ENCODE peak calls at places on chromosomes 12 and 14, in seven cellular contexts. One of them, this sample, is unnamed.

GRCh38 chr12:65821336-65821735 is 2.9 kb upstream of the HMGA2 start:
- DNase-seq in spleen: no peak
- DNase-seq in colonic mucosa: no peak
- DNase-seq in IMR-90: peak
- DNase-seq in GM12878: no peak
- DNase-seq in lower lobe of right lung: no peak
- DNase-seq in dorsolateral prefrontal cortex: no peak
- DNase-seq in this sample: no peak

GRCh38 chr14:55583942-55584468 is 4.0 kb downstream of the KTN1 start:
- DNase-seq in spleen: no peak
- DNase-seq in colonic mucosa: no peak
- DNase-seq in IMR-90: peak
- DNase-seq in GM12878: no peak
- DNase-seq in lower lobe of right lung: no peak
- DNase-seq in dorsolateral prefrontal cortex: no peak
- DNase-seq in this sample: no peak

GRCh38 chr12:112796067-112796466 is 4.5 kb downstream of the RPH3A start:
- DNase-seq in spleen: no peak
- DNase-seq in colonic mucosa: no peak
- DNase-seq in IMR-90: no peak
- DNase-seq in GM12878: no peak
- DNase-seq in lower lobe of right lung: no peak
- DNase-seq in dorsolateral prefrontal cortex: no peak
- DNase-seq in this sample: no peak

GRCh38 chr14:63717704-63718103 is 10.2 kb downstream of the SGPP1 start:
- DNase-seq in spleen: no peak
- DNase-seq in colonic mucosa: no peak
- DNase-seq in IMR-90: peak
- DNase-seq in GM12878: no peak
- DNase-seq in lower lobe of right lung: no peak
- DNase-seq in dorsolateral prefrontal cortex: no peak
- DNase-seq in this sample: peak

GRCh38 chr12:24742378-24742777 is 206.5 kb downstream of the BCAT1 start:
- DNase-seq in spleen: peak
- DNase-seq in colonic mucosa: peak
- DNase-seq in IMR-90: no peak
- DNase-seq in GM12878: peak
- DNase-seq in lower lobe of right lung: no peak
- DNase-seq in dorsolateral prefrontal cortex: no peak
- DNase-seq in this sample: no peak

GRCh38 chr12:105321125-105321524 is 9.4 kb upstream of the C12orf75 start:
- DNase-seq in spleen: no peak
- DNase-seq in colonic mucosa: no peak
- DNase-seq in IMR-90: no peak
- DNase-seq in GM12878: no peak
- DNase-seq in lower lobe of right lung: no peak
- DNase-seq in dorsolateral prefrontal cortex: no peak
- DNase-seq in this sample: no peak

GRCh38 chr12:101229841-101230241 is 19.8 kb upstream of the SLC5A8 start:
- DNase-seq in spleen: no peak
- DNase-seq in colonic mucosa: no peak
- DNase-seq in IMR-90: no peak
- DNase-seq in GM12878: no peak
- DNase-seq in lower lobe of right lung: peak
- DNase-seq in dorsolateral prefrontal cortex: no peak
- DNase-seq in this sample: no peak

GRCh38 chr12:117850048-117850447 is 118.7 kb downstream of the KSR2 start:
- DNase-seq in spleen: no peak
- DNase-seq in colonic mucosa: peak
- DNase-seq in IMR-90: peak
- DNase-seq in GM12878: no peak
- DNase-seq in lower lobe of right lung: no peak
- DNase-seq in dorsolateral prefrontal cortex: no peak
- DNase-seq in this sample: peak

GRCh38 chr14:80456200-80456599 is 244.9 kb upstream of the DIO2 start:
- DNase-seq in spleen: no peak
- DNase-seq in colonic mucosa: no peak
- DNase-seq in IMR-90: peak
- DNase-seq in GM12878: no peak
- DNase-seq in lower lobe of right lung: no peak
- DNase-seq in dorsolateral prefrontal cortex: no peak
- DNase-seq in this sample: peak

GRCh38 chr12:5498806-5499205 is 66.9 kb downstream of the NTF3 start:
- DNase-seq in spleen: no peak
- DNase-seq in colonic mucosa: no peak
- DNase-seq in IMR-90: no peak
- DNase-seq in GM12878: no peak
- DNase-seq in lower lobe of right lung: no peak
- DNase-seq in dorsolateral prefrontal cortex: no peak
- DNase-seq in this sample: no peak

GRCh38 chr12:12070674-12071661 is at the start of gene BCL2L14:
- DNase-seq in spleen: no peak
- DNase-seq in colonic mucosa: peak
- DNase-seq in IMR-90: no peak
- DNase-seq in GM12878: peak
- DNase-seq in lower lobe of right lung: no peak
- DNase-seq in dorsolateral prefrontal cortex: no peak
- DNase-seq in this sample: no peak

GRCh38 chr14:86999076-86999475 is 993.9 kb downstream of the GALC start:
- DNase-seq in spleen: no peak
- DNase-seq in colonic mucosa: no peak
- DNase-seq in IMR-90: peak
- DNase-seq in GM12878: no peak
- DNase-seq in lower lobe of right lung: no peak
- DNase-seq in dorsolateral prefrontal cortex: no peak
- DNase-seq in this sample: no peak

GRCh38 chr14:80988742-80989429 is 33.5 kb downstream of the TSHR start:
- DNase-seq in spleen: no peak
- DNase-seq in colonic mucosa: no peak
- DNase-seq in IMR-90: peak
- DNase-seq in GM12878: no peak
- DNase-seq in lower lobe of right lung: no peak
- DNase-seq in dorsolateral prefrontal cortex: no peak
- DNase-seq in this sample: no peak

GRCh38 chr12:98420403-98420800 is 95.0 kb upstream of the TMPO start:
- DNase-seq in spleen: no peak
- DNase-seq in colonic mucosa: no peak
- DNase-seq in IMR-90: no peak
- DNase-seq in GM12878: no peak
- DNase-seq in lower lobe of right lung: no peak
- DNase-seq in dorsolateral prefrontal cortex: no peak
- DNase-seq in this sample: no peak

GRCh38 chr12:126891789-126892188 is 1375.2 kb upstream of the TMEM132C start:
- DNase-seq in spleen: no peak
- DNase-seq in colonic mucosa: no peak
- DNase-seq in IMR-90: no peak
- DNase-seq in GM12878: no peak
- DNase-seq in lower lobe of right lung: no peak
- DNase-seq in dorsolateral prefrontal cortex: no peak
- DNase-seq in this sample: no peak

GRCh38 chr14:106224694-106224971 is 698.2 kb downstream of the TMEM121 start:
- DNase-seq in spleen: no peak
- DNase-seq in colonic mucosa: no peak
- DNase-seq in IMR-90: no peak
- DNase-seq in GM12878: no peak
- DNase-seq in lower lobe of right lung: no peak
- DNase-seq in dorsolateral prefrontal cortex: no peak
- DNase-seq in this sample: no peak

GRCh38 chr14:74918380-74918779 is 4.7 kb downstream of the RPS6KL1 start:
- DNase-seq in spleen: no peak
- DNase-seq in colonic mucosa: no peak
- DNase-seq in IMR-90: no peak
- DNase-seq in GM12878: no peak
- DNase-seq in lower lobe of right lung: no peak
- DNase-seq in dorsolateral prefrontal cortex: no peak
- DNase-seq in this sample: no peak

GRCh38 chr14:54591461-54592245 is 24.7 kb downstream of the SAMD4A start:
- DNase-seq in spleen: no peak
- DNase-seq in colonic mucosa: no peak
- DNase-seq in IMR-90: no peak
- DNase-seq in GM12878: no peak
- DNase-seq in lower lobe of right lung: no peak
- DNase-seq in dorsolateral prefrontal cortex: no peak
- DNase-seq in this sample: no peak

GRCh38 chr12:56389215-56389850 is 26.7 kb upstream of the APOF start:
- DNase-seq in spleen: no peak
- DNase-seq in colonic mucosa: no peak
- DNase-seq in IMR-90: no peak
- DNase-seq in GM12878: no peak
- DNase-seq in lower lobe of right lung: no peak
- DNase-seq in dorsolateral prefrontal cortex: no peak
- DNase-seq in this sample: no peak

GRCh38 chr14:56482306-56482705 is 97.3 kb upstream of the TMEM260 start:
- DNase-seq in spleen: no peak
- DNase-seq in colonic mucosa: no peak
- DNase-seq in IMR-90: peak
- DNase-seq in GM12878: no peak
- DNase-seq in lower lobe of right lung: no peak
- DNase-seq in dorsolateral prefrontal cortex: no peak
- DNase-seq in this sample: no peak

GRCh38 chr14:99247091-99247729 is 24.8 kb downstream of the BCL11B start:
- DNase-seq in spleen: no peak
- DNase-seq in colonic mucosa: no peak
- DNase-seq in IMR-90: no peak
- DNase-seq in GM12878: no peak
- DNase-seq in lower lobe of right lung: no peak
- DNase-seq in dorsolateral prefrontal cortex: no peak
- DNase-seq in this sample: no peak

GRCh38 chr14:88142990-88143389 is 138.1 kb downstream of the GPR65 start:
- DNase-seq in spleen: no peak
- DNase-seq in colonic mucosa: no peak
- DNase-seq in IMR-90: no peak
- DNase-seq in GM12878: no peak
- DNase-seq in lower lobe of right lung: no peak
- DNase-seq in dorsolateral prefrontal cortex: no peak
- DNase-seq in this sample: no peak

GRCh38 chr12:15893260-15893659 is 11.1 kb downstream of the STRAP start:
- DNase-seq in spleen: no peak
- DNase-seq in colonic mucosa: no peak
- DNase-seq in IMR-90: no peak
- DNase-seq in GM12878: no peak
- DNase-seq in lower lobe of right lung: no peak
- DNase-seq in dorsolateral prefrontal cortex: no peak
- DNase-seq in this sample: no peak
- H3K4me3 ChIP-seq in spleen: no peak
- H3K4me3 ChIP-seq in colonic mucosa: no peak
- H3K4me3 ChIP-seq in IMR-90: no peak
- H3K4me3 ChIP-seq in GM12878: no peak
- H3K4me3 ChIP-seq in lower lobe of right lung: no peak
- H3K4me3 ChIP-seq in dorsolateral prefrontal cortex: no peak
- H3K4me3 ChIP-seq in this sample: no peak

GRCh38 chr12:44876554-44877275 is 600 bp upstream of the NELL2 start:
- DNase-seq in spleen: peak
- DNase-seq in colonic mucosa: peak
- DNase-seq in IMR-90: no peak
- DNase-seq in GM12878: no peak
- DNase-seq in lower lobe of right lung: no peak
- DNase-seq in dorsolateral prefrontal cortex: peak
- DNase-seq in this sample: peak

GRCh38 chr12:44875954-44876553 is at the start of gene NELL2:
- DNase-seq in spleen: peak
- DNase-seq in colonic mucosa: peak
- DNase-seq in IMR-90: no peak
- DNase-seq in GM12878: no peak
- DNase-seq in lower lobe of right lung: peak
- DNase-seq in dorsolateral prefrontal cortex: peak
- DNase-seq in this sample: peak

GRCh38 chr12:44874981-44875416 is 1.1 kb downstream of the NELL2 start:
- DNase-seq in spleen: no peak
- DNase-seq in colonic mucosa: no peak
- DNase-seq in IMR-90: no peak
- DNase-seq in GM12878: no peak
- DNase-seq in lower lobe of right lung: no peak
- DNase-seq in dorsolateral prefrontal cortex: no peak
- DNase-seq in this sample: no peak

GRCh38 chr12:44875417-44875953 is 630 bp downstream of the NELL2 start:
- DNase-seq in spleen: peak
- DNase-seq in colonic mucosa: no peak
- DNase-seq in IMR-90: no peak
- DNase-seq in GM12878: no peak
- DNase-seq in lower lobe of right lung: no peak
- DNase-seq in dorsolateral prefrontal cortex: no peak
- DNase-seq in this sample: no peak

GRCh38 chr12:44873898-44874297 is 2.2 kb downstream of the NELL2 start:
- DNase-seq in spleen: no peak
- DNase-seq in colonic mucosa: no peak
- DNase-seq in IMR-90: peak
- DNase-seq in GM12878: no peak
- DNase-seq in lower lobe of right lung: no peak
- DNase-seq in dorsolateral prefrontal cortex: no peak
- DNase-seq in this sample: peak
- TF ChIP-seq CTCF in spleen: peak
- TF ChIP-seq CTCF in colonic mucosa: no peak
- TF ChIP-seq CTCF in IMR-90: no peak
- TF ChIP-seq CTCF in GM12878: peak
- TF ChIP-seq CTCF in lower lobe of right lung: no peak
- TF ChIP-seq CTCF in dorsolateral prefrontal cortex: peak
- TF ChIP-seq CTCF in this sample: peak

DNA sequence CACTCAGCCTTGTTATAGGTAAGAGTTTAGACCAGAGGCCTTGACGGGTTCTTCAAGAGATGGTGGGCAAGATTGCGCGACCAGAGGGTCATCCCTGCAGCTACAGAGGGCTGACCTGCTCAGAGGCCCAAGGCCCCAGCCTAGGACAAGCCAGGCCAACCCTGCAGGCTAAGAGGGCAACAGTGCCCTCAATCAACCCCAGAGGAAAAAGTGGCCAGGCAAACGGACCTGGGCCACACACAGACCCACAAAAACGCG is 1.3 kb downstream of the SSH1 start:
- DNase-seq in spleen: peak
- DNase-seq in colonic mucosa: no peak
- DNase-seq in IMR-90: no peak
- DNase-seq in GM12878: no peak
- DNase-seq in lower lobe of right lung: peak
- DNase-seq in dorsolateral prefrontal cortex: no peak
- DNase-seq in this sample: peak
- H3K4me3 ChIP-seq in spleen: peak
- H3K4me3 ChIP-seq in colonic mucosa: peak
- H3K4me3 ChIP-seq in IMR-90: peak
- H3K4me3 ChIP-seq in GM12878: peak
- H3K4me3 ChIP-seq in lower lobe of right lung: peak
- H3K4me3 ChIP-seq in dorsolateral prefrontal cortex: peak
- H3K4me3 ChIP-seq in this sample: peak

DNA sequence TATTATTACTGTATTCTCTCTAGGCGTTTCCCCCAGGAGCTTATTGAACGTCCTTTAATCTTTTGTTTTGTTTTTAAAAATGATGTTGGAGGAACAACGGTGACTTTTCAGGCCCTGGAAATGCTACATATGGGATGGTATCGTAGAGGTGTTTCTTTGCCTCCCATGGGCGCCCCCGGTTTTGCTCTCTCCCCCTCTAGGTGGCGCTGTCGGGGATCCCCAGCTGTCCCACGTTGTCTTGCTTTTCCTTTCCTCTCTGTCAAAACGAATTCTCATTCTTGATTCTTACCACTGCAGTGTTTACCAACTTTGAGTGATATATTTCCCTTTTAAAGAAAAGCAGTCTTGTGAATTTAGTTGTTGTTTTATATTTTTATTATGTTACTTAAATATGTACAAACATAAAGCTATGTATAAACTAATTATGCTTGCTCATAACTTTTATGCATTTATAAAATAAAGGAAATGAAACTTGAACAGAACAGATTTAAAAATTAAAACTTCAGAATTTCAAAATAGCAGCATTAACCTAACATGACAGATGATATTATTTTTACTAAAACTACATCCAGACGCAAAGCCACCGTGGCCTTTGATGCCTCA is 171.9 kb downstream of the RGS6 start:
- DNase-seq in spleen: no peak
- DNase-seq in colonic mucosa: no peak
- DNase-seq in IMR-90: no peak
- DNase-seq in GM12878: no peak
- DNase-seq in lower lobe of right lung: peak
- DNase-seq in dorsolateral prefrontal cortex: no peak
- DNase-seq in this sample: no peak
- TF ChIP-seq CTCF in spleen: peak
- TF ChIP-seq CTCF in colonic mucosa: no peak
- TF ChIP-seq CTCF in IMR-90: peak
- TF ChIP-seq CTCF in GM12878: peak
- TF ChIP-seq CTCF in lower lobe of right lung: peak
- TF ChIP-seq CTCF in dorsolateral prefrontal cortex: peak
- TF ChIP-seq CTCF in this sample: peak

This sample was measured in astrocyte of the spinal cord.